ENCODE peak calls at places on chromosomes 11 and 22, in four cellular contexts. O is GM13977, H is fibroblast of the aortic adventitia, Z is AG04450. F is an unnamed sample.

GRCh38 chr11:6725386-6725896 is 42.3 kb upstream of the MRPL17 start:
- DNase-seq in O (no peak), H (no peak), Z (no peak), F (no peak)

GRCh38 chr22:41868556-41868955 is 35.7 kb downstream of the SREBF2 start:
- DNase-seq in O (no peak), H (no peak), Z (no peak), F (no peak)

GRCh38 chr11:5737672-5738071 is 1.4 kb downstream of the OR56B1 start:
- DNase-seq in O (no peak), H (peak), Z (no peak), F (no peak)

GRCh38 chr11:116339306-116339705 is 433.5 kb downstream of the BUD13 start:
- DNase-seq in O (no peak), H (no peak), Z (no peak), F (no peak)

GRCh38 chr11:57370251-57370650 is 10.7 kb downstream of the PRG3 start:
- DNase-seq in O (no peak), H (peak), Z (no peak), F (no peak)

GRCh38 chr22:12601870-12602779 is 2925.9 kb upstream of the OR11H1 start:
- DNase-seq in O (no peak), H (no peak), Z (no peak), F (no peak)

GRCh38 chr11:71286701-71287643 is 34.6 kb upstream of the SHANK2 start:
- DNase-seq in O (no peak), H (peak), Z (peak), F (no peak)

GRCh38 chr11:2194877-2195755 is 23.5 kb upstream of the TH start:
- DNase-seq in O (peak), H (peak), Z (no peak), F (peak)

GRCh38 chr11:10663365-10663764 is 30.2 kb downstream of the IRAG1 start:
- DNase-seq in O (no peak), H (no peak), Z (no peak), F (no peak)
- TF ChIP-seq CTCF in O (no peak), H (no peak), Z (no peak), F (no peak)

GRCh38 chr11:118997627-118998387 is at the start of gene CENATAC:
- DNase-seq in O (peak), H (peak), Z (peak), F (peak)

GRCh38 chr11:118998822-118999221 is 884 bp downstream of the CENATAC start:
- DNase-seq in O (no peak), H (peak), Z (peak), F (no peak)

GRCh38 chr11:119000906-119001305 is 3.0 kb downstream of the CENATAC start:
- DNase-seq in O (no peak), H (no peak), Z (no peak), F (no peak)

GRCh38 chr11:118998388-118998717 is 415 bp downstream of the CENATAC start:
- DNase-seq in O (no peak), H (no peak), Z (no peak), F (no peak)

DNA sequence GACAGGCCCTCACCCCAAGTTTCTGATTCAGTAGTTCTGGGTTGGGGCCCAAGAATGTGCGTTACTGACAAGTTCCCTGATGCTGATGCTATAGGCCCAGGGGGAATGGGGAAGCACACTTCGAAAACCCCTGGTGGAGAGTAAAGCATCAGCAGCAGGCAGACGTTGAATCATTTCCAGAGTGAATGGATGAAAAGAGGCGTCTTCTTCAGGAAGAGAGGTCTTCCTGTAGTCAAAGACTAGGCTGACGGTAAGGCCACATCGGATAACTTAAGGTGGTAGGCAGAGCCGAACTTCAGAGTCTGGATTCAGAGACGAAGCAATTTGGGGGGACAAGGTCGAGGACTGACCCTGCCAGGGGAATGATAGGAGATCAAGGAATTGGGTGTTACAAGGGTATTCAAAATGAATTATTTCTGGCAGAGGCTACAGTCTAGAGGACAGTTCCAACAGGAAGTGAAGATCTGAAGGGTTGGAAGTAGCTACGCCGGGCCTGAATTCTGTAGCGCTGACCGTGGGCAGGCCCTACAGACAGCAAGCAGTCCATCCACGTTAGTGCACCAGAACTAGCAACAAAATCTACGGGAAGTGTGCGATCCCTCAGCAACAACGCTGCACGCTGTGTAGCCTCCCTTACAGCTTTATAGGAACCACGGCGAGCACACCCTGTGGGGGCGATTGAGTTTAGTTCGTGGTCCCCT is 862 bp upstream of the CENATAC start:
- DNase-seq in O (peak), H (peak), Z (no peak), F (peak)
- TF ChIP-seq CTCF in O (peak), H (peak), Z (peak), F (peak)

DNA sequence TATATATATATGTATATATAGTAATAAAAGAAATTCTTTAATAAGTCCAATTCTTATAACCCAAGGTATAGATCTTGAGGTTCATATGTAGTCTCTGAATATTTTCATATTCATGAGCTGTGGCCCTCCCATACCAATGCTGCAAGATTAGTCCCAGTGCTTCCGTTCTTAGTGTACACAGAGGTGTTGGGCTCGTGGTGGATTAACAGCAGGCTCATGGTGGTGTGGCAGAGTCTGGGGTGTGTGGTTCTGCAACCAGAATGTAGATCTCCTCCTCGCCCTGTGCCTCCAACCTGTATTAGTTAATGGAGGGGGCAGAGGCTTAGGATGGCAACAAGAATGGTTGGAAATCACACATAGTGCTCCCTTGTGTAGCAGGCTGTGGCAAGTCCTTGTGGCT is 16.8 kb downstream of the PRDM10 start:
- DNase-seq in O (no peak), H (no peak), Z (no peak), F (no peak)
- TF ChIP-seq CTCF in O (no peak), H (no peak), Z (no peak), F (no peak)

GRCh38 chr22:43592470-43592869 is 180.7 kb downstream of the MPPED1 start:
- DNase-seq in O (no peak), H (peak), Z (no peak), F (no peak)
- TF ChIP-seq CTCF in O (no peak), H (peak), Z (peak), F (no peak)